ENCODE peak calls at places on chromosomes 16 and 17, in six cellular contexts. P is pulmonary artery endothelial cell; O is activated CD4-positive, alpha-beta T cell treated with anti-CD3 and anti-CD28 coated beads, Interleukin-2, amount 50 U/mL, for 48 hours; B is A549; J is RWPE1; R is frontal cortex. A is an unnamed sample.

GRCh38 chr17:73657473-73658116 is 13.3 kb upstream of the SDK2 start:
- DNase-seq in P (no peak), O (peak), B (peak), J (peak), R (no peak), A (no peak)

GRCh38 chr17:27800522-27800921 is at the start of gene NOS2:
- DNase-seq in P (no peak), O (no peak), B (no peak), J (no peak), R (no peak), A (no peak)

GRCh38 chr16:79691001-79691400 is 90.5 kb upstream of the MAF start:
- DNase-seq in P (no peak), O (no peak), B (no peak), J (no peak), R (no peak), A (no peak)

GRCh38 chr16:74034862-74035261 is 261.8 kb upstream of the PSMD7 start:
- DNase-seq in P (no peak), O (no peak), B (peak), J (peak), R (no peak), A (no peak)

GRCh38 chr16:84692451-84692850 is 7.3 kb upstream of the USP10 start:
- DNase-seq in P (peak), O (no peak), B (no peak), J (no peak), R (no peak), A (no peak)

GRCh38 chr17:49522329-49522890 is 27.3 kb downstream of the NGFR start:
- DNase-seq in P (no peak), O (no peak), B (no peak), J (no peak), R (no peak), A (no peak)

GRCh38 chr16:77960771-77961170 is 61.6 kb upstream of the CLEC3A start:
- DNase-seq in P (no peak), O (no peak), B (no peak), J (no peak), R (no peak), A (no peak)

GRCh38 chr16:31090540-31090939 is 1.8 kb upstream of the PRSS53 start:
- DNase-seq in P (no peak), O (no peak), B (no peak), J (no peak), R (no peak), A (no peak)

GRCh38 chr17:9926150-9926804 is 21.2 kb upstream of the RCVRN start:
- DNase-seq in P (no peak), O (no peak), B (no peak), J (no peak), R (no peak), A (no peak)

GRCh38 chr17:81733507-81734404 is 21.7 kb downstream of the SLC25A10 start:
- DNase-seq in P (no peak), O (peak), B (peak), J (peak), R (peak), A (peak)

GRCh38 chr16:25692307-25692706 is 548 bp downstream of the HS3ST4 start:
- DNase-seq in P (no peak), O (no peak), B (no peak), J (no peak), R (no peak), A (no peak)

GRCh38 chr17:60759756-60760155 is 82.1 kb downstream of the BCAS3 start:
- DNase-seq in P (no peak), O (no peak), B (no peak), J (no peak), R (no peak), A (no peak)

GRCh38 chr16:84673203-84673535 is 24.9 kb downstream of the KLHL36 start:
- DNase-seq in P (no peak), O (no peak), B (no peak), J (peak), R (no peak), A (no peak)

GRCh38 chr17:73203135-73203787 is 10.4 kb downstream of the COG1 start:
- DNase-seq in P (peak), O (no peak), B (no peak), J (no peak), R (no peak), A (peak)

GRCh38 chr16:70772493-70772892 is 28.5 kb downstream of the VAC14 start:
- DNase-seq in P (no peak), O (no peak), B (no peak), J (no peak), R (no peak), A (no peak)

GRCh38 chr17:48814504-48814903 is 2.5 kb downstream of the TTLL6 start:
- DNase-seq in P (no peak), O (peak), B (peak), J (peak), R (no peak), A (no peak)

GRCh38 chr16:22681881-22682291 is 132.1 kb upstream of the HS3ST2 start:
- DNase-seq in P (no peak), O (no peak), B (no peak), J (no peak), R (no peak), A (peak)

GRCh38 chr17:79427621-79428539 is 183.0 kb downstream of the RBFOX3 start:
- DNase-seq in P (no peak), O (no peak), B (no peak), J (no peak), R (no peak), A (no peak)

GRCh38 chr17:65572581-65573282 is 11.3 kb upstream of the AXIN2 start:
- DNase-seq in P (no peak), O (no peak), B (no peak), J (no peak), R (no peak), A (no peak)

GRCh38 chr17:17044846-17045561 is 2.7 kb downstream of the MPRIP start:
- DNase-seq in P (no peak), O (no peak), B (no peak), J (no peak), R (no peak), A (peak)

GRCh38 chr17:75647921-75648320 is 14.7 kb downstream of the SMIM5 start:
- DNase-seq in P (no peak), O (no peak), B (no peak), J (no peak), R (no peak), A (no peak)